ENCODE peak calls at places on chromosomes 16 and 17, in eight cellular contexts. Y is upper lobe of right lung; A is CD4-positive, alpha-beta T cell; P is endodermal cell; F is heart left ventricle; Z is substantia nigra; R is CD8-positive, alpha-beta memory T cell; K is right cardiac atrium. B is an unnamed sample.

GRCh38 chr17:15651583-15652110 is 32.1 kb upstream of the FBXW10B start:
- DNase-seq in Y (peak; percentile 95), A (peak; percentile 9), P (peak; percentile 81), F (peak; percentile 97), Z (peak; percentile 55), R (no peak), K (peak; percentile 99), B (peak; percentile 99)

GRCh38 chr17:76709077-76709950 is 1.5 kb downstream of the MXRA7 start:
- DNase-seq in Y (peak; percentile 73), A (no peak), P (peak; percentile 92), F (peak; percentile 94), Z (no peak), R (no peak), K (peak; percentile 96), B (peak; percentile 80)

GRCh38 chr16:75529056-75529905 is 6.6 kb downstream of the CHST5 start:
- DNase-seq in Y (peak; percentile 61), A (no peak), P (peak; percentile 41), F (no peak), Z (no peak), R (no peak), K (no peak), B (no peak)

GRCh38 chr17:921161-921560 is 58.4 kb downstream of the NXN start:
- DNase-seq in Y (no peak), A (no peak), P (no peak), F (no peak), Z (no peak), R (no peak), K (no peak), B (peak; percentile 68)

GRCh38 chr17:61456688-61457225 is 4.5 kb downstream of the TBX4 start:
- DNase-seq in Y (peak; percentile 62), A (no peak), P (peak; percentile 78), F (no peak), Z (no peak), R (no peak), K (no peak), B (no peak)

GRCh38 chr17:19016297-19016696 is 11.7 kb upstream of the FAM83G start:
- DNase-seq in Y (peak; percentile 44), A (no peak), P (no peak), F (no peak), Z (no peak), R (no peak), K (no peak), B (no peak)

GRCh38 chr17:17780941-17781590 is 55.7 kb downstream of the SREBF1 start:
- DNase-seq in Y (no peak), A (no peak), P (peak; percentile 97), F (no peak), Z (peak; percentile 38), R (no peak), K (peak; percentile 50), B (no peak)

GRCh38 chr17:82710499-82711232 is 5.8 kb upstream of the FN3KRP start:
- DNase-seq in Y (no peak), A (no peak), P (no peak), F (no peak), Z (no peak), R (no peak), K (no peak), B (no peak)

GRCh38 chr16:1494129-1494640 is 1.0 kb downstream of the TELO2 start:
- DNase-seq in Y (peak; percentile 68), A (no peak), P (peak; percentile 84), F (peak; percentile 80), Z (no peak), R (no peak), K (peak; percentile 90), B (peak; percentile 39)

GRCh38 chr16:66020061-66020460 is 346.4 kb upstream of the CDH5 start:
- DNase-seq in Y (no peak), A (no peak), P (no peak), F (no peak), Z (no peak), R (no peak), K (no peak), B (no peak)

GRCh38 chr16:57510016-57510871 is 24.0 kb upstream of the DOK4 start:
- DNase-seq in Y (no peak), A (no peak), P (no peak), F (no peak), Z (no peak), R (no peak), K (no peak), B (no peak)

GRCh38 chr17:62859146-62859545 is 51.0 kb upstream of the MARCHF10 start:
- DNase-seq in Y (no peak), A (no peak), P (no peak), F (no peak), Z (no peak), R (no peak), K (no peak), B (no peak)

GRCh38 chr17:33404070-33404770 is 111.1 kb upstream of the ASIC2 start:
- DNase-seq in Y (no peak), A (no peak), P (no peak), F (no peak), Z (no peak), R (no peak), K (no peak), B (no peak)
- H3K27ac ChIP-seq in Y (no peak overlapping the region), A (no peak overlapping the region), P (no peak overlapping the region), F (no peak overlapping the region), Z (no peak overlapping the region), R (no peak overlapping the region), K (no peak overlapping the region), B (no peak overlapping the region)

GRCh38 chr17:68390888-68391545 is 66.3 kb downstream of the WIPI1 start:
- DNase-seq in Y (no peak), A (no peak), P (peak; percentile 40), F (no peak), Z (no peak), R (no peak), K (peak; percentile 79), B (peak; percentile 24)

GRCh38 chr17:68385490-68386215 is 71.6 kb downstream of the WIPI1 start:
- DNase-seq in Y (no peak), A (no peak), P (peak; percentile 31), F (no peak), Z (no peak), R (no peak), K (no peak), B (no peak)

GRCh38 chr17:68384941-68385340 is 72.4 kb downstream of the WIPI1 start:
- DNase-seq in Y (no peak), A (no peak), P (peak; percentile 33), F (no peak), Z (no peak), R (no peak), K (no peak), B (no peak)

GRCh38 chr17:68389041-68389440 is 68.3 kb downstream of the WIPI1 start:
- DNase-seq in Y (no peak), A (no peak), P (peak; percentile 48), F (no peak), Z (no peak), R (no peak), K (no peak), B (no peak)

GRCh38 chr17:68387485-68387884 is 69.8 kb downstream of the WIPI1 start:
- DNase-seq in Y (no peak), A (no peak), P (peak; percentile 32), F (no peak), Z (no peak), R (no peak), K (no peak), B (no peak)
- H3K27ac ChIP-seq in Y (no peak overlapping the region), A (no peak overlapping the region), P (no peak overlapping the region), F (no peak overlapping the region), Z (no peak overlapping the region), R (no peak overlapping the region), K (no peak overlapping the region), B (no peak overlapping the region)

DNA sequence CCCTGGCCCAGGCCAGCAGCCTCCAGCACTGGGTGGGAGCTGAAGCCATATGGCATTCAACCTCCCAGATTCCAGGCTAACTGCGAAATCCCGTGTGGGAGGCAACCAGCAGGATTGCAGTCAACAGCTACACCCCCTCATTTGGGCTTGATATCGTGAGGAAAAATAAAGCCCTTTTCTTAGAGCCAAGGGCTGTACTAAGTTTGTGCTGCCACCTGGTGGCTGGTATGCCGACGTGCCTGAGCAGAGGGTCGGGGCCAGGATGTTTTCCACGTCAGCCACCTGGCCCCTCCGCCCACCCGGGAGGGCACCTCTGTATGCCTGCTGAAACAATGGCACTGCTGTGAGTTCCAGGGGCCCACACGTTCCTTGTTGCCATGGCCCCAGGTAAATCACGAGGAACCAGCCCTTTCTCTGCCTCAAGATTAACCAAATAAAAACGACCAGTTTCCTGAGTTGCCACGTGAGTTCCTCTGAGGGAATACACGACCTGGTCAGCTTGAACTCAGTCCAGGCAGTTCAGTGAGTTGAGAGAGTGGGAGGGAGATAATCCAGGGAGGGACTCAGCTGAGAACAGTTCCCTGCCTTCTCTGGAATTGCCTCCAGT is 9.0 kb downstream of the TMEM98 start:
- DNase-seq in Y (peak; percentile 85), A (peak; percentile 55), P (peak; percentile 98), F (peak; percentile 60), Z (peak; percentile 25), R (peak; percentile 39), K (peak; percentile 92), B (peak; percentile 59)
- H3K27ac ChIP-seq in Y (peak overlapping the region; percentile 30), A (no peak overlapping the region), P (no peak overlapping the region), F (no peak overlapping the region), Z (peak overlapping the region; percentile 95), R (no peak overlapping the region), K (no peak overlapping the region), B (peak overlapping the region; percentile 43)

GRCh38 chr16:88452485-88453216 is 429 bp upstream of the ZFPM1 start:
- DNase-seq in Y (peak; percentile 99), A (peak; percentile 98), P (peak; percentile 99), F (peak; percentile 98), Z (peak; percentile 79), R (peak; percentile 97), K (peak; percentile 100), B (peak; percentile 92)

GRCh38 chr16:88449267-88449561 is 3.9 kb upstream of the ZFPM1 start:
- DNase-seq in Y (no peak), A (no peak), P (no peak), F (no peak), Z (no peak), R (no peak), K (no peak), B (no peak)

GRCh38 chr16:88453217-88453531 is at the start of gene ZFPM1:
- DNase-seq in Y (no peak), A (no peak), P (no peak), F (no peak), Z (no peak), R (no peak), K (no peak), B (no peak)

GRCh38 chr16:88453621-88454314 is 688 bp downstream of the ZFPM1 start:
- DNase-seq in Y (no peak), A (peak; percentile 30), P (peak; percentile 65), F (no peak), Z (no peak), R (peak; percentile 52), K (no peak), B (peak; percentile 23)

DNA sequence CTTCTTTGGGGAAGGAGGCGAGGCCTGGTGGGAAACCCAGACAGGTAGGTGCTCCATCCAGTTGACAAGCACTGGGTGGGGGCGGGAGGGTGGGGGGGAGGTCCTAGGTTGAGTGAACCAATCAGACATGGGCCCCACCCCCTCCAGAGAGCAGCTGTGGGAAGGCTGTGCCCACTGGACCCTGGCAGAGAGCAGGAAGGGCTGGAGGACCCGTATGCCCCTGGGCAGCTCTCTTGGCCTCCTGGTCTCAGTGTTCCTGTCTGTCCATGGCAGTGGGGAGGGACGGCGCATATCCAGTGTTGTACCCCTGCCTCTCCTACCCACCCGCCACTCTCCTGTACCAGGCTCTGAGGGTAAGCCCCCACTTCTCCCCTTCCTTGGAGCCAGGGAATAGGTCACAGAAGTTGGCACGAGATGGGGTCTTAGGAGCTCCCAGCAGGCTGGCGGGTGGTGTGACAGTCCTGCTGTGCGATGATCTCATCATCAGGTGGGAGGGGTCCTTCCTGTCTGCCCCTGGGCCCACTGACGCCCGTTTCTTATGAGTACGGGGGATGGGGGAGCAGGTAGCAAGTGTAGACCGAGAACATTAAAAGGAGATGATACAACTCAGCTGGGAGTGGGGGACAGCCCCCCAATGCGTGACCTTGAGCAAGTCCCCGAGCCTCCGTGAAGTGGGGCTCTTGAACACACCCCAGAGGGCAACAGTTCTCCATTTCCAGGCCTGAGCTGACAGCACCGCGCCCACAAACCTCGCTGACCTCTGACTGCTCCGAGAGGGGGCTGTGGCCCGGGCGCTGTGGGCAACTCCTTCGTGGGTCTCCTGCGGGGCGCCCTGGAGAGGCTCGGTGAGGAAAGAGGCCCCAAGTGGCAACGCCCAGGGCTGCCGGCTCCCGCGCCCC is 1.2 kb upstream of the ZFPM1 start:
- DNase-seq in Y (no peak), A (no peak), P (no peak), F (no peak), Z (no peak), R (no peak), K (no peak), B (no peak)
- H3K27ac ChIP-seq in Y (no peak overlapping the region), A (no peak overlapping the region), P (no peak overlapping the region), F (peak overlapping the region; percentile 33), Z (peak overlapping the region; percentile 67), R (peak overlapping the region; percentile 47), K (no peak overlapping the region), B (no peak overlapping the region)

B was measured in mammary epithelial cell.